ENCODE peak calls at places on chromosomes 13 and 19, in eight cellular contexts. One of them, this sample, is unnamed.

GRCh38 chr19:45590300-45591003 is 5.8 kb upstream of the OPA3 start:
- DNase-seq in astrocyte: no peak
- DNase-seq in GM23248: no peak
- DNase-seq in mammary epithelial cell: no peak
- DNase-seq in GM23338: no peak
- DNase-seq in IMR-90: no peak
- DNase-seq in hepatocyte: no peak
- DNase-seq in fibroblast of lung: no peak
- DNase-seq in this sample: no peak

GRCh38 chr19:4586691-4587090 is 27.2 kb upstream of the SEMA6B start:
- DNase-seq in astrocyte: no peak
- DNase-seq in GM23248: no peak
- DNase-seq in mammary epithelial cell: no peak
- DNase-seq in GM23338: peak
- DNase-seq in IMR-90: no peak
- DNase-seq in hepatocyte: no peak
- DNase-seq in fibroblast of lung: no peak
- DNase-seq in this sample: no peak

GRCh38 chr19:12668937-12669271 is 2.3 kb downstream of the WDR83 start:
- DNase-seq in astrocyte: peak
- DNase-seq in GM23248: peak
- DNase-seq in mammary epithelial cell: peak
- DNase-seq in GM23338: peak
- DNase-seq in IMR-90: peak
- DNase-seq in hepatocyte: peak
- DNase-seq in fibroblast of lung: peak
- DNase-seq in this sample: peak

GRCh38 chr19:49570997-49571676 is 9.2 kb downstream of the NOSIP start:
- DNase-seq in astrocyte: no peak
- DNase-seq in GM23248: no peak
- DNase-seq in mammary epithelial cell: no peak
- DNase-seq in GM23338: peak
- DNase-seq in IMR-90: no peak
- DNase-seq in hepatocyte: peak
- DNase-seq in fibroblast of lung: no peak
- DNase-seq in this sample: peak

GRCh38 chr13:40230833-40231266 is 435.6 kb downstream of the FOXO1 start:
- DNase-seq in astrocyte: peak
- DNase-seq in GM23248: peak
- DNase-seq in mammary epithelial cell: no peak
- DNase-seq in GM23338: no peak
- DNase-seq in IMR-90: no peak
- DNase-seq in hepatocyte: peak
- DNase-seq in fibroblast of lung: peak
- DNase-seq in this sample: peak

GRCh38 chr19:17404015-17404414 is 1.4 kb downstream of the BST2 start:
- DNase-seq in astrocyte: no peak
- DNase-seq in GM23248: no peak
- DNase-seq in mammary epithelial cell: no peak
- DNase-seq in GM23338: peak
- DNase-seq in IMR-90: no peak
- DNase-seq in hepatocyte: no peak
- DNase-seq in fibroblast of lung: no peak
- DNase-seq in this sample: no peak

GRCh38 chr13:74129500-74130144 is 4.6 kb downstream of the KLF12 start:
- DNase-seq in astrocyte: no peak
- DNase-seq in GM23248: peak
- DNase-seq in mammary epithelial cell: peak
- DNase-seq in GM23338: no peak
- DNase-seq in IMR-90: no peak
- DNase-seq in hepatocyte: no peak
- DNase-seq in fibroblast of lung: peak
- DNase-seq in this sample: peak

GRCh38 chr13:42276683-42277082 is 4.7 kb downstream of the AKAP11 start:
- DNase-seq in astrocyte: no peak
- DNase-seq in GM23248: no peak
- DNase-seq in mammary epithelial cell: no peak
- DNase-seq in GM23338: no peak
- DNase-seq in IMR-90: no peak
- DNase-seq in hepatocyte: peak
- DNase-seq in fibroblast of lung: no peak
- DNase-seq in this sample: no peak

GRCh38 chr19:18418034-18418724 is 1.0 kb upstream of the SSBP4 start:
- DNase-seq in astrocyte: no peak
- DNase-seq in GM23248: no peak
- DNase-seq in mammary epithelial cell: no peak
- DNase-seq in GM23338: no peak
- DNase-seq in IMR-90: no peak
- DNase-seq in hepatocyte: no peak
- DNase-seq in fibroblast of lung: no peak
- DNase-seq in this sample: no peak

GRCh38 chr13:51330741-51331140 is 8.8 kb upstream of the SERPINE3 start:
- DNase-seq in astrocyte: peak
- DNase-seq in GM23248: peak
- DNase-seq in mammary epithelial cell: peak
- DNase-seq in GM23338: no peak
- DNase-seq in IMR-90: no peak
- DNase-seq in hepatocyte: no peak
- DNase-seq in fibroblast of lung: peak
- DNase-seq in this sample: no peak

GRCh38 chr19:5935473-5936307 is 21.6 kb downstream of the CAPS start:
- DNase-seq in astrocyte: no peak
- DNase-seq in GM23248: peak
- DNase-seq in mammary epithelial cell: no peak
- DNase-seq in GM23338: no peak
- DNase-seq in IMR-90: peak
- DNase-seq in hepatocyte: no peak
- DNase-seq in fibroblast of lung: no peak
- DNase-seq in this sample: no peak

GRCh38 chr19:18122860-18123795 is 25.6 kb downstream of the MAST3 start:
- DNase-seq in astrocyte: no peak
- DNase-seq in GM23248: no peak
- DNase-seq in mammary epithelial cell: no peak
- DNase-seq in GM23338: no peak
- DNase-seq in IMR-90: no peak
- DNase-seq in hepatocyte: no peak
- DNase-seq in fibroblast of lung: no peak
- DNase-seq in this sample: no peak

GRCh38 chr13:36815069-36815468 is 4.0 kb upstream of the RFXAP start:
- DNase-seq in astrocyte: no peak
- DNase-seq in GM23248: peak
- DNase-seq in mammary epithelial cell: no peak
- DNase-seq in GM23338: peak
- DNase-seq in IMR-90: no peak
- DNase-seq in hepatocyte: no peak
- DNase-seq in fibroblast of lung: no peak
- DNase-seq in this sample: peak

GRCh38 chr13:46211521-46212351 is at the start of gene LRRC63:
- DNase-seq in astrocyte: peak
- DNase-seq in GM23248: peak
- DNase-seq in mammary epithelial cell: peak
- DNase-seq in GM23338: peak
- DNase-seq in IMR-90: no peak
- DNase-seq in hepatocyte: peak
- DNase-seq in fibroblast of lung: peak
- DNase-seq in this sample: peak

GRCh38 chr13:27599845-27600553 is 20.3 kb downstream of the LNX2 start:
- DNase-seq in astrocyte: peak
- DNase-seq in GM23248: peak
- DNase-seq in mammary epithelial cell: peak
- DNase-seq in GM23338: peak
- DNase-seq in IMR-90: peak
- DNase-seq in hepatocyte: peak
- DNase-seq in fibroblast of lung: peak
- DNase-seq in this sample: peak

GRCh38 chr13:23905766-23906165 is 8.5 kb upstream of the C1QTNF9B start:
- DNase-seq in astrocyte: peak
- DNase-seq in GM23248: no peak
- DNase-seq in mammary epithelial cell: no peak
- DNase-seq in GM23338: no peak
- DNase-seq in IMR-90: no peak
- DNase-seq in hepatocyte: no peak
- DNase-seq in fibroblast of lung: peak
- DNase-seq in this sample: no peak

GRCh38 chr19:54481326-54481930 is 8.3 kb upstream of the CDC42EP5 start:
- DNase-seq in astrocyte: no peak
- DNase-seq in GM23248: peak
- DNase-seq in mammary epithelial cell: peak
- DNase-seq in GM23338: peak
- DNase-seq in IMR-90: peak
- DNase-seq in hepatocyte: peak
- DNase-seq in fibroblast of lung: no peak
- DNase-seq in this sample: peak

GRCh38 chr13:32905063-32905863 is 111.0 kb upstream of the KL start:
- DNase-seq in astrocyte: peak
- DNase-seq in GM23248: peak
- DNase-seq in mammary epithelial cell: peak
- DNase-seq in GM23338: peak
- DNase-seq in IMR-90: peak
- DNase-seq in hepatocyte: no peak
- DNase-seq in fibroblast of lung: peak
- DNase-seq in this sample: peak
- H2AFZ ChIP-seq in astrocyte: no peak
- H2AFZ ChIP-seq in GM23248: no peak
- H2AFZ ChIP-seq in mammary epithelial cell: no peak
- H2AFZ ChIP-seq in GM23338: peak
- H2AFZ ChIP-seq in IMR-90: no peak
- H2AFZ ChIP-seq in hepatocyte: no peak
- H2AFZ ChIP-seq in fibroblast of lung: no peak
- H2AFZ ChIP-seq in this sample: no peak

GRCh38 chr13:31250435-31250834 is 50.7 kb downstream of the B3GLCT start:
- DNase-seq in astrocyte: no peak
- DNase-seq in GM23248: no peak
- DNase-seq in mammary epithelial cell: no peak
- DNase-seq in GM23338: no peak
- DNase-seq in IMR-90: no peak
- DNase-seq in hepatocyte: no peak
- DNase-seq in fibroblast of lung: no peak
- DNase-seq in this sample: no peak
- H2AFZ ChIP-seq in astrocyte: no peak
- H2AFZ ChIP-seq in GM23248: no peak
- H2AFZ ChIP-seq in mammary epithelial cell: no peak
- H2AFZ ChIP-seq in GM23338: no peak
- H2AFZ ChIP-seq in IMR-90: no peak
- H2AFZ ChIP-seq in hepatocyte: no peak
- H2AFZ ChIP-seq in fibroblast of lung: no peak
- H2AFZ ChIP-seq in this sample: no peak

DNA sequence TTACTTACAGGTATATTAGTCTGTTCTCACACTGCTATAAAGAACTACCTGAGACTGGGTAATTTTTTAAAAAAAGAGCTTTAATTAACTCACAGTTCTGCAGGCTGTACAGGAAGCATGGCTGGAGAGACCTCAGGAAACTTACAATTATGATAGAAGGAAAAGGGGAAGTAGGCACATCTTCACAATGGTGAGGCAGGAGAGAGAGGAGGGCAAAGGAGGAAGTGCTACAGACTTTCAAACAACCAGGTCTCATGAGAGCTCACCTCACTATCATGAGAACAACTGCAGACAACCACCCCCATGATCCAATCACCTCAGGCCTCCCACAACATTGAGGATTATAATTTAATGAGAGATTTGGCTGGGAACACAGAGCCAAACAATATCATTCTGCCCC is 511.7 kb downstream of the SLITRK6 start:
- DNase-seq in astrocyte: no peak
- DNase-seq in GM23248: no peak
- DNase-seq in mammary epithelial cell: no peak
- DNase-seq in GM23338: no peak
- DNase-seq in IMR-90: no peak
- DNase-seq in hepatocyte: no peak
- DNase-seq in fibroblast of lung: no peak
- DNase-seq in this sample: no peak
- H2AFZ ChIP-seq in astrocyte: no peak
- H2AFZ ChIP-seq in GM23248: no peak
- H2AFZ ChIP-seq in mammary epithelial cell: no peak
- H2AFZ ChIP-seq in GM23338: peak
- H2AFZ ChIP-seq in IMR-90: no peak
- H2AFZ ChIP-seq in hepatocyte: no peak
- H2AFZ ChIP-seq in fibroblast of lung: no peak
- H2AFZ ChIP-seq in this sample: no peak

DNA sequence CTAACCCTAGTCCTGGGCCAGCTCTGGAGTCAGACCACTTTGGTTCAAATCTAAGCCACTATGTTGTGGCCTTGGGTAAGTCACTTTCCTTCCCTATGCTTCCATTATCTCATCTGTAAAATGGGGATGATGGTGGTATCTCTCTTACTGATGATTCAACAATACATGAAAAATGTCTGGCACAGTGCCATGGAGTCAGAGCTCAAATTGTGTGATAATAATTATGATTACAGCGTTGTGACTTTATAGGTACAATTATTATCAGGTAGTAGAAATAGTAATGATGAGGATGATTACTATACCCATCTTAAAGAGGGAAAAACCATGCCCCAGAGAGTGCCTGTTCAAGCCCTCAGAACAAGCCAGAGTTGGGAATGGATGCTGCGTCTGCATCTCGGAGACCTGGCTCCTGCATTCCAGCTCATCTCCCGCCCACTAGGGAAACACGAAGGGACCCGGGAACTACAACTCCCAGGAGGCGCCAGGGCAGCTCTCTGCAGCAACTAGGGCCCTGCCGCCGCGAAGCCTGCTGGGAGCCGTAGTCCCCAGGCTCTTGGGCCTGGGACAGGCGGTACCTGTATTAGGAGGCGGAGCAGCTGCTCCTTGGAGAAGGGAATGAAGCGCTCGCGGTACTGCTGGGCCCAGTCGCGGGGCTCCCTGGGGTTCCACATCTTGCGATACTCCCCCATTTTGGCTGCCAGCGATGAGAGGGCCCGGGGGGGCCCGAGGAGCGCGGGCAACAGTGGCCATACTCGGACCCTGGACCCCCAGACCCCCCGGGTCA is 832 bp downstream of the TMEM143 start:
- DNase-seq in astrocyte: peak
- DNase-seq in GM23248: peak
- DNase-seq in mammary epithelial cell: peak
- DNase-seq in GM23338: peak
- DNase-seq in IMR-90: peak
- DNase-seq in hepatocyte: peak
- DNase-seq in fibroblast of lung: peak
- DNase-seq in this sample: peak
- H2AFZ ChIP-seq in astrocyte: peak
- H2AFZ ChIP-seq in GM23248: peak
- H2AFZ ChIP-seq in mammary epithelial cell: peak
- H2AFZ ChIP-seq in GM23338: peak
- H2AFZ ChIP-seq in IMR-90: peak
- H2AFZ ChIP-seq in hepatocyte: peak
- H2AFZ ChIP-seq in fibroblast of lung: peak
- H2AFZ ChIP-seq in this sample: peak